ENCODE peak calls at places on chromosomes 3 and 15, in seven cellular contexts. H, S, N, C, P, T and Y are unnamed samples.
A peak's percentile ranks its signal among the peaks of the same experiment; 100 is the strongest.

GRCh38 chr3:49563040-49563578 is 8.8 kb downstream of the BSN start:
- DNase-seq in H (peak; percentile 44), S (no peak), N (no peak), P (no peak), T (peak; percentile 10), C (no peak), Y (no peak)

GRCh38 chr15:43648649-43649429 is at the start of gene CATSPER2:
- DNase-seq in H (no peak), P (no peak), T (no peak), N (no peak), C (no peak), S (no peak), Y (no peak)

GRCh38 chr3:31288641-31289100 is 244.1 kb upstream of the STT3B start:
- DNase-seq in N (peak; percentile 11), H (no peak), P (peak; percentile 28), T (peak; percentile 52), S (peak; percentile 95), C (no peak), Y (peak; percentile 15)

GRCh38 chr3:195850857-195851531 is 39.3 kb upstream of the MUC4 start:
- DNase-seq in P (peak; percentile 85), S (peak; percentile 76), T (peak; percentile 97), C (peak; percentile 89), H (peak; percentile 82), N (peak; percentile 94), Y (peak; percentile 77)

GRCh38 chr3:110686691-110687090 is 384.9 kb upstream of the NECTIN3 start:
- DNase-seq in C (no peak), P (no peak), T (no peak), H (no peak), S (no peak), N (no peak), Y (no peak)

GRCh38 chr15:100254694-100255093 is 87.1 kb downstream of the ADAMTS17 start:
- DNase-seq in C (peak; percentile 39), S (no peak), H (no peak), P (no peak), T (peak; percentile 6), N (no peak), Y (no peak)

GRCh38 chr15:91548588-91548987 is 304.9 kb upstream of the SLCO3A1 start:
- DNase-seq in H (no peak), C (no peak), T (no peak), N (no peak), P (no peak), S (no peak), Y (no peak)

GRCh38 chr3:99984139-99984538 is 130.2 kb downstream of the FILIP1L start:
- DNase-seq in S (no peak), H (no peak), C (no peak), T (no peak), P (no peak), N (no peak), Y (no peak)

GRCh38 chr3:14789640-14790285 is 29.0 kb upstream of the FGD5 start:
- DNase-seq in P (no peak), N (no peak), C (no peak), H (peak; percentile 44), T (no peak), S (no peak), Y (no peak)

GRCh38 chr3:13715167-13715954 is 164.5 kb downstream of the WNT7A start:
- DNase-seq in S (no peak), P (peak; percentile 4), H (peak; percentile 36), C (peak; percentile 35), T (peak; percentile 21), N (no peak), Y (no peak)

GRCh38 chr3:72549819-72550581 is 298.2 kb downstream of the SHQ1 start:
- DNase-seq in C (no peak), P (no peak), T (no peak), H (no peak), N (no peak), S (no peak), Y (no peak)

DNA sequence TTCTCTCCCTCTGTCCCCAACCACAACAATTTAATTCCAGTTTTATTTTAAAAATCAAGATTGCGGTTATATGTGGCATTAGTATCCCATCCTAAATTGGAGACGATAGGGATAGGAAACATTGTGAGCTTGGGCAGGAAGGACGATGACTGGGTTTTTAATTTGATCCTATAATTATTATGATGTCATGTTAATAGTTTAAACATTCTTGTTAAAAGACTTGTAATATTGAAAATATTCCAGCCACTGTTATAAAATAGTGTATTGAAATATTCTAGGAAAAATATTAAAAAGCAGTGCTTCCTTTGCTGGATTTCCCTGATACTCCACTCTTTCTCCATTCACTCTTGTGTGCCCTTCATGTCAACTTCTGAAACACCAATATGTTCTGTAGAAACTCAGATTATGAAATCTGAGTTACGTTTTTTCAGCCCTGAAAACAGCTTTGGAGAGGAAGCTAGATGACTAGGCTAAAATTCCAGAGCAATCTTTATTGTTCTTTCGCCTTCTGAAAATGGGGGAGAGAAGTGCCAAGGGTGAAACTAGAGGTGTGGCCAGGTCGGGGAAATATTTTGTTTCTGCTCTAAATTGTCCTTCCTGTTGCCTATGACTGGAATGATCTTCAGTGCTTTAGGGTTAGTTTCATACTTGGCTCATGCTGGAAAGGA is 46.1 kb upstream of the MAP3K13 start:
- DNase-seq in H (no peak), N (no peak), T (no peak), S (peak; percentile 95), C (no peak), P (no peak), Y (no peak)
- H3K4me3 ChIP-seq in H (no peak overlapping the region), N (no peak overlapping the region), T (no peak overlapping the region), S (no peak overlapping the region), C (peak overlapping the region; percentile 8), P (no peak overlapping the region), Y (no peak overlapping the region)

DNA sequence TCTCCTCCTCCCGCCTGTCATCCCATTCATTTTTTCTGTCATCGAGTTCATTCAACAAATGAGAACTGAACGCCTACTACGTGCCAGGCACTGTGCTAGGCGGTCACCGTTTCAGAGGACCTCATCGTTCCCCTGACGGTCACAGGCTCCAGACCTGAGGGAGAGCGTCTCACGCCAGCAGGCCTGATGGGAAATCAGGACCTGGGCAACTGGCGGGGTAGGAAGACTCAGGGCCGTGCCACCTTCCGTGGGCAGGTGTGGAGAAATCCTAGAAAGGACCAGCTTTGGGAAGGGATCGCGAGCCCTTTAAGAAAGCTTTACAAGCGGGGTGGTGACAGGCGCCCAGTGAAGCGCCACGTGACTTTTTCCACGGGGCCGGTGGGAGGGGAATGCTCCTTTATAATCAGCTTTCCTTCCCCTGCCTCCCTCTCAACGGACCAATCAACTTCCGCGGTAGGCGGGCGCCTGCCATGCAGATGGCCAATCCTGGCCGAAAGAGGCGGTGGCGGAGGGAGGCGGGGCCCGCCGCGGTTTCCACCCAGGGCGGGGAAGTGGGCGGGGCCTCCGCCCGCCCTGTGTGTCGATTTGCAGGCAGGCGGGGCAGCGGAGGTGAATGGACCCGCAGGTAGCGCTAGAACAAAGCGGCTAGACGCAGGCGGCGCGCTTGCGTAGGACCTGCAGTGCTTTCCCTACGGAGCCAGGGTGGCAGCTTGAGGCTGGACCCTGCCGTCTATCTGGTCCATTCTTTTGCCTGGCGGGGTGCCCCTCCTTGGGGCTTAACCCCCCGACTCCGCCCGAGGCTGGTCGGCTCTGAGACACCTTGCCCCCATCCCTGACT is 816 bp upstream of the DUSP7 start:
- DNase-seq in S (peak; percentile 100), T (peak; percentile 100), P (peak; percentile 99), N (peak; percentile 100), H (peak; percentile 100), C (peak; percentile 99), Y (peak; percentile 99)
- H3K4me1 ChIP-seq in S (peaks cover 66% of the 10 kb centered on the region), T (peaks cover 36% of the 10 kb centered on the region), P (peaks cover 27% of the 10 kb centered on the region), N (peaks cover 37% of the 10 kb centered on the region), H (peaks cover 28% of the 10 kb centered on the region), C (peaks cover 16% of the 10 kb centered on the region), Y (no peaks in the 10 kb centered on the region)

DNA sequence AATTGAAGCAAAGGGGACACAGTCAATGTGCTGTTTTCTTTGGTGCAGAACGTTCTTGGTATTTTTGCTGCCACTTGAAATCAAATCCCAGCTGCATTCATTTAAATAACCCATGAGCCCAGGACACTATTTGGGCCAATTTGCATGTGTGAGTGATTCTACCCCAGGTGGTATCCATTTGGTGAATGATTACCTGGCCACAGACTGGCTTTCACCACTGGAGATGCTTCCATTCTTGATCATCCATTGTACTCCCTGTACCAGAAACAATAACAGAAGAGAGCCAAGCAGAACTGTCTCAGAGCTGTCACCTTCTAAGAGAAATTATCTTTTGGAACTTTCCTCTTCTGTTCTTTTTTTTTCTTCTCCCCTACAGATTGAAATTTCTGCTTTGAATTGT is 139.6 kb upstream of the RARB start:
- DNase-seq in H (no peak), P (no peak), T (no peak), C (no peak), N (no peak), S (no peak), Y (no peak)
- TF ChIP-seq CTCF in H (no peak), P (no peak), T (no peak), C (no peak), N (no peak), S (no peak), Y (no peak)

GRCh38 chr3:114213262-114213668 is 24.1 kb downstream of the ZNF80 start:
- DNase-seq in N (no peak), H (no peak), P (no peak), T (no peak), S (no peak), C (no peak), Y (no peak)
- H3K4me3 ChIP-seq in N (no peak overlapping the region), H (peak overlapping the region; percentile 30), P (no peak overlapping the region), T (no peak overlapping the region), S (no peak overlapping the region), C (no peak overlapping the region), Y (no peak overlapping the region)

GRCh38 chr3:183396662-183397391 is 31.6 kb downstream of the MCF2L2 start:
- DNase-seq in C (no peak), H (no peak), T (no peak), P (no peak), N (no peak), S (no peak), Y (no peak)

GRCh38 chr3:183401678-183402077 is 26.7 kb downstream of the MCF2L2 start:
- DNase-seq in T (no peak), S (no peak), P (no peak), N (no peak), H (no peak), C (no peak), Y (no peak)

GRCh38 chr3:183400352-183400751 is 28.1 kb downstream of the MCF2L2 start:
- DNase-seq in C (no peak), S (no peak), H (no peak), P (no peak), N (no peak), T (no peak), Y (no peak)
- H3K4me1 ChIP-seq in C (no peaks in the 10 kb centered on the region), S (no peaks in the 10 kb centered on the region), H (no peaks in the 10 kb centered on the region), P (no peaks in the 10 kb centered on the region), N (no peaks in the 10 kb centered on the region), T (no peaks in the 10 kb centered on the region), Y (no peaks in the 10 kb centered on the region)

DNA sequence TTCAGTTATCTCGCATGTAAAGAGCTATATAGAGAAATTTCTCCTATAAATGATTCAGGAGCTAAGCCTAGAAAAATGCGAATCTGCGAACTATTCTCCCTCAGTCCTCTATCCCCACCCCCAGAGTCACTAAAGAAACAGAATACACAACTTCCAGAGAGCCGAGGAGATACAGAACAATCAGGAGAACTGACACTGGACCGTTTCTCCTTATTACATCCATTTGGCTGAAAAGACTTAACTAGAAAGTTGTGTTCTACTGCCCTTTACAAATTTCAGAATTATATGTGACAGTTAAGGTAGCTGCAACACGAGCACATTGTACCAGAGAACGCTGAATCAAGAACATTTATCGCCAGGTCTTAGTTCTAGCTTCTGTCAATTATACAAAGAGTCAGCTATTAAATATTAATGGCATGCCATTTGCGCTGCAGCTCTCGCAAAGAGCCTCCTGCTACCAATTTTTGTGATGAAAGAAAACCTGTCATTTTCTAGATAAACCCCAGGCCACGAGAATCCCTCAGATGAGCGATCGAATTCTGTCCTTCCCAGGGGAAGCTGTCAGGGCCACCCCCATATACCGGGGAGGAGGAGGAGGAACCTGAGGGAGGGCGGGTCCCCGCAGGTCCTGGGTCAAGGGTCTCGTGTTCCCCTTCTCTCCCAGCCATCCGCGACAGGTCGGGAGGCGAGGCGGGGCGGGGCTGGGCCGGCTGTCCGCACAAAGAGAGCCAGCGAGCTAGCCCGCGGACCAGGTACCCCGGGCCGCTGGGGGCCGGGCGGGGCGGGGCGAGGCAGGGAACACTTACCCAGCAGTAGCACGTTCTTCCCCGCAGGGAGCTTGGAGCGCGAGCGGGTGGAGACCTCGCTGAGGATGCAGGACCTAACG is 875 bp downstream of the DYNC1LI1 start:
- DNase-seq in T (peak; percentile 81), H (peak; percentile 89), C (peak; percentile 60), P (peak; percentile 55), N (peak; percentile 74), S (peak; percentile 66), Y (peak; percentile 57)
- TF ChIP-seq CTCF in T (no peak), H (no peak), C (no peak), P (no peak), N (no peak), S (no peak), Y (no peak)